ENCODE peak calls at places on chromosomes 13 and 19, in seven cellular contexts. C is Peyer's patch, K is T-cell, U is left lung, Z is NCI-H460, B is NCI-H1105 treated with DMSO at 0.1 percent for 48 hours, J is amniotic epithelial cell. S is an unnamed sample.

GRCh38 chr13:63288576-63288975 is 1872.9 kb upstream of the PCDH20 start:
- DNase-seq in U (no peak), K (no peak), J (peak), B (no peak), C (no peak), Z (no peak), S (no peak)

GRCh38 chr13:97437729-97438128 is 3.8 kb downstream of the RAP2A start:
- DNase-seq in B (no peak), C (no peak), K (no peak), U (no peak), J (no peak), Z (no peak), S (no peak)

GRCh38 chr13:113916330-113916815 is 52.5 kb upstream of the GAS6 start:
- DNase-seq in B (no peak), Z (peak), K (no peak), U (no peak), J (peak), C (no peak), S (no peak)

GRCh38 chr13:84645196-84646071 is 763.2 kb upstream of the SLITRK1 start:
- DNase-seq in K (no peak), B (no peak), J (peak), U (no peak), Z (no peak), C (no peak), S (no peak)

GRCh38 chr19:15288146-15288963 is 44.0 kb downstream of the BRD4 start:
- DNase-seq in J (no peak), C (peak), U (no peak), Z (no peak), K (peak), B (no peak), S (peak)

GRCh38 chr19:47274891-47275865 is 493 bp downstream of the INAFM1 start:
- DNase-seq in K (no peak), Z (no peak), C (peak), J (no peak), B (no peak), U (peak), S (no peak)

GRCh38 chr19:36838784-36839324 is 667 bp upstream of the ZNF790 start:
- DNase-seq in B (no peak), J (no peak), K (no peak), U (no peak), Z (no peak), C (no peak), S (no peak)

GRCh38 chr13:69199664-69200063 is 908.0 kb upstream of the ATXN8OS start:
- DNase-seq in U (no peak), C (no peak), J (no peak), B (no peak), Z (no peak), K (no peak), S (no peak)

GRCh38 chr19:18453269-18454024 is 15.5 kb upstream of the ISYNA1 start:
- DNase-seq in C (no peak), B (no peak), J (no peak), K (no peak), U (no peak), Z (peak), S (no peak)

GRCh38 chr19:56170261-56170660 is 5.5 kb upstream of the GALP start:
- DNase-seq in U (peak), K (no peak), B (no peak), Z (peak), J (peak), C (peak), S (no peak)

GRCh38 chr13:91133941-91134772 is 213.3 kb upstream of the MIR17HG start:
- DNase-seq in Z (peak), U (no peak), J (peak), B (peak), C (peak), K (peak), S (no peak)

GRCh38 chr19:16661480-16662034 is 618 bp downstream of the TMEM38A start:
- DNase-seq in B (peak), K (no peak), U (peak), Z (no peak), J (no peak), C (peak), S (peak)